ENCODE peak calls at places on chromosomes 16 and 17, in four cellular contexts. One of them, this sample, is unnamed.

GRCh38 chr17:45232514-45233422 is 11.1 kb downstream of the FMNL1 start:
- DNase-seq in A549: peak; percentile 12
- DNase-seq in iPS DF 6.9: no peak
- DNase-seq in psoas muscle: no peak
- DNase-seq in this sample: no peak

GRCh38 chr17:28216528-28216927 is 102.5 kb upstream of the TMEM97 start:
- DNase-seq in iPS DF 6.9: no peak
- DNase-seq in A549: peak; percentile 27
- DNase-seq in psoas muscle: no peak
- DNase-seq in this sample: no peak

GRCh38 chr17:81445642-81446500 is 50.6 kb downstream of the BAHCC1 start:
- DNase-seq in A549: no peak
- DNase-seq in psoas muscle: no peak
- DNase-seq in iPS DF 6.9: no peak
- DNase-seq in this sample: no peak

GRCh38 chr16:6019490-6019991 is 921.9 kb upstream of the EEF2KMT start:
- DNase-seq in psoas muscle: no peak
- DNase-seq in iPS DF 6.9: no peak
- DNase-seq in A549: no peak
- DNase-seq in this sample: no peak

GRCh38 chr17:47956818-47957590 is 679 bp downstream of the PRR15L start:
- DNase-seq in psoas muscle: no peak
- DNase-seq in iPS DF 6.9: no peak
- DNase-seq in A549: no peak
- DNase-seq in this sample: no peak

GRCh38 chr16:88651276-88651988 is 579 bp upstream of the CYBA start:
- DNase-seq in iPS DF 6.9: no peak
- DNase-seq in psoas muscle: peak; percentile 57
- DNase-seq in A549: peak; percentile 48
- DNase-seq in this sample: peak; percentile 48

GRCh38 chr17:82696916-82697807 is 1.3 kb downstream of the RAB40B start:
- DNase-seq in A549: no peak
- DNase-seq in iPS DF 6.9: no peak
- DNase-seq in psoas muscle: no peak
- DNase-seq in this sample: no peak

GRCh38 chr16:64870859-64871258 is 251.0 kb downstream of the CDH11 start:
- DNase-seq in psoas muscle: no peak
- DNase-seq in A549: no peak
- DNase-seq in iPS DF 6.9: no peak
- DNase-seq in this sample: no peak

GRCh38 chr16:68005786-68006286 is 6.6 kb upstream of the DPEP2 start:
- DNase-seq in A549: no peak
- DNase-seq in psoas muscle: no peak
- DNase-seq in iPS DF 6.9: no peak
- DNase-seq in this sample: no peak

GRCh38 chr16:15732416-15732815 is 82.4 kb downstream of the NDE1 start:
- DNase-seq in A549: no peak
- DNase-seq in iPS DF 6.9: no peak
- DNase-seq in psoas muscle: no peak
- DNase-seq in this sample: no peak

GRCh38 chr16:84465154-84465553 is 39.3 kb downstream of the MEAK7 start:
- DNase-seq in A549: no peak
- DNase-seq in iPS DF 6.9: no peak
- DNase-seq in psoas muscle: no peak
- DNase-seq in this sample: no peak

GRCh38 chr17:18008496-18009268 is 30.3 kb downstream of the ATPAF2 start:
- DNase-seq in A549: no peak
- DNase-seq in iPS DF 6.9: no peak
- DNase-seq in psoas muscle: no peak
- DNase-seq in this sample: no peak

GRCh38 chr17:3763777-3764170 is 37.2 kb downstream of the ITGAE start:
- DNase-seq in psoas muscle: no peak
- DNase-seq in iPS DF 6.9: no peak
- DNase-seq in A549: no peak
- DNase-seq in this sample: no peak
- H3K4me3 ChIP-seq in psoas muscle: no peak overlapping the region
- H3K4me3 ChIP-seq in iPS DF 6.9: no peak overlapping the region
- H3K4me3 ChIP-seq in A549: no peak overlapping the region
- H3K4me3 ChIP-seq in this sample: no peak overlapping the region

DNA sequence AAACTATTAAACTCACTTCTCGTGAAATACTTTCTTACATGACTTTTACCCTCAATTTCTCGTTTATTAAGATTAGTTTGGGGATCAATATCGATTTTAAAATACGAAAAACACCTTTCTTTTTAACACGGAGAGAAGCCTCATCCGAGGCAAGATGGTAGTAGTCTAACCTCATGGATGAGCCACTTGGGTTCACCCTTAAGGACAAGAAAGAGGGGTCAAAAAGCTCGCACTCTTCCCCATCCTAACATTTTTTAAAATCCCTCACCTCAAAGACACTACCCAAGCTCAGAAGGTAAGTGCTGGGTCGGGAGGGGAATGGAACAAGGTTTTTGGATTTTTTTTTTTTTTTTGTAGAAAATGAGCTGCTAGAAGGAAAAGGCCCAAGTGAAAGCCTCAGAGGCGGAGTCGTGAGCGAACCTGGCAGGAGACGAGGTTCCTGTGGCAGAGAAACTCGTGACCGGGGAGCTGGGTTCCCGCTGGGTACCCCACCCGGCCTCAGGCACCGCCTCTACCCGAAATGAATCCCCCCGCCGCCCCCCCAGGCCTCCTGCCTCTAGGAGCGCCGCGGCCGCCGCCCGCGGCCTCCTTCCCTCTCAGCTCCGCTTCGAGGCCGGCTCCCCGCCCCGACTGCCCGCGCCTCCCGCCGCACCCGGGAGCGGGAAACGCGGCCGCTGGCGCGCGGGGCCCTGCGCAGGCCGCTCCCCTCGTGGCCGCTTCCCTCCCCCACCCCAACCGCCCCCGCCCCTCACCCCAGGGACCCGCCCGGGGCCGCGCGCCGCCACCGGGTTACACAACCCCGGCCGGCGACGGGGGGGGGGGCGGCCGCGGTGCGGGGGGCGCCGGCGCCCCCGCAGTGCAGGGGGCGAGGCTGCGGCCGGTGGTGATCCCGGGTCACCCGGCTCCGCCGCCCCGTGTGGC is 1.6 kb downstream of the NUFIP2 start:
- DNase-seq in iPS DF 6.9: no peak
- DNase-seq in A549: peak; percentile 54
- DNase-seq in psoas muscle: peak; percentile 72
- DNase-seq in this sample: peak; percentile 67
- H3K4me1 ChIP-seq in iPS DF 6.9: no peaks in the 10 kb centered on the region
- H3K4me1 ChIP-seq in A549: peaks cover 29% of the 10 kb centered on the region
- H3K4me1 ChIP-seq in psoas muscle: peaks cover 41% of the 10 kb centered on the region
- H3K4me1 ChIP-seq in this sample: peaks cover 70% of the 10 kb centered on the region

GRCh38 chr17:75288784-75289121 is 480 bp downstream of the SLC25A19 start:
- DNase-seq in iPS DF 6.9: no peak
- DNase-seq in A549: no peak
- DNase-seq in psoas muscle: peak; percentile 38
- DNase-seq in this sample: no peak

GRCh38 chr17:75287221-75287620 is 2.0 kb downstream of the SLC25A19 start:
- DNase-seq in iPS DF 6.9: no peak
- DNase-seq in A549: no peak
- DNase-seq in psoas muscle: no peak
- DNase-seq in this sample: no peak

GRCh38 chr17:75289122-75289831 is at the start of gene SLC25A19:
- DNase-seq in A549: peak; percentile 100
- DNase-seq in iPS DF 6.9: peak; percentile 96
- DNase-seq in psoas muscle: peak; percentile 98
- DNase-seq in this sample: peak; percentile 98

GRCh38 chr17:75289832-75290337 is 652 bp upstream of the SLC25A19 start:
- DNase-seq in iPS DF 6.9: no peak
- DNase-seq in A549: peak; percentile 70
- DNase-seq in psoas muscle: peak; percentile 44
- DNase-seq in this sample: peak; percentile 52

GRCh38 chr17:75288359-75288758 is 874 bp downstream of the SLC25A19 start:
- DNase-seq in psoas muscle: no peak
- DNase-seq in A549: no peak
- DNase-seq in iPS DF 6.9: no peak
- DNase-seq in this sample: no peak
- H3K4me3 ChIP-seq in psoas muscle: peak overlapping the region; percentile 70
- H3K4me3 ChIP-seq in A549: peak overlapping the region; percentile 72
- H3K4me3 ChIP-seq in iPS DF 6.9: peak overlapping the region; percentile 83
- H3K4me3 ChIP-seq in this sample: peak overlapping the region; percentile 82

DNA sequence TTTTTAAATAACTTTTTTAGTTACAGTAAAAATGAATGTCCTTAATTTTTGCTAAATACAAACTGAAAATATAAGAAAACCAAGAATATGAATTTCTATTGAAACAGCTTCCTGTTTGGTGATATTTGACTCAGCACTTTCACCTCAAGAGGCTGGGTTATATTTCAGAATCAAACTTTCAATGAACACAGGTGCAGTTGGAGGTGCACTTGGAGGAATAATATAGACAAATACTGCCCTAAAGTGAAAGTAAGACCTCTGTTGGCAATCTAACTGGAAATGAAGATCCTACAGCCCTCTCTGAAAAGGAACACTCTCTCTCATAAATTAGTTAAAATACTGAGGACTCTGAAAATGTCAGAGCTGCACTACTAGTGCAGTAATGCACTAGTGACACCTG is 106.2 kb downstream of the BRIP1 start:
- DNase-seq in psoas muscle: no peak
- DNase-seq in A549: no peak
- DNase-seq in iPS DF 6.9: no peak
- DNase-seq in this sample: no peak
- H3K4me1 ChIP-seq in psoas muscle: no peaks in the 10 kb centered on the region
- H3K4me1 ChIP-seq in A549: no peaks in the 10 kb centered on the region
- H3K4me1 ChIP-seq in iPS DF 6.9: no peaks in the 10 kb centered on the region
- H3K4me1 ChIP-seq in this sample: no peaks in the 10 kb centered on the region

DNA sequence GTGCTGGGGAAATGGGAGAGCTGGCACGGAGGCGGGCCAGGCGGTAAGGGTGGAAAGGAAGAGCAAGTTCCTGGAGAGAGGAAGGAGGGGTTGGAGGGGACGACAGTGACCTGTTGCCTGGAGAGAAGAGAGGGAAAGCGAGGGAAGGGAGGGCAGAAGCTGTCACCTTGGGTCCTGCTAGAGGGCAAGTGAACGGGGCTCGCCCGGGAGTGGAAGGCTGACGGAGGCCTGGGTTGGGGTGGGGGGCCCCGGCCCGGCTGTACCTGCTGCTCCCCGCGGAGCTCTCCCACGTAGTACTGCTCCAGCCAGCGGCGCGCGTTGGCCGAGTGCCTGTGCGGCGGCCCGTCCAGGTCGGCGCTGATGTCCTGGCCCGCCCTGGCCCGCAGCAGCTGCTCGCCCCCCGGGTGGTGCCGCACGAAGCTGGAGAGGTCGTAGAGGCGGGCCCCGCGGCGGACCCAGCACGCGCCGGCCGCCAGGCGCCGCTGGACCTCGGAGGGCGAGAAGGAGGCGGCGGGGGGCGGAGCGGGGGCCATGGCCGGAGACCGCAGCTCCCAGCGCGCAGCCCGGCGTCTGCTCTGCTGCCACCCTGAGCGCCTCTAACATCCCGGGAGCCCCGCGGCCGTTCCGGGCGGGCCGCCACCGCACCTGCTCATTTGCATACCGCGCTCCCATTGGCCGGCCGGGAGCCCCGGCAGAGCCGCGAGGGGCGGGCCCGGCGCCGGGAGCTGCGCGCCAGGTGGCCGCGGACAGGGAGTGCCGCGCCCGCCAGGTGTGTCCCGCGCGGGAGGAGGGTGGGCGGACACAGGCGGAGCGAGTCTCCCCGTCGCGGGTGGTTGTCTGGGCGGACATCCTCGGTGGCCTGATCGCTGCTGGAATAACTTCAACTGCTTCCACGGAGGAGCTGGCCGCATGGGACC is at the start of gene FA2H:
- DNase-seq in iPS DF 6.9: no peak
- DNase-seq in A549: peak; percentile 71
- DNase-seq in psoas muscle: peak; percentile 49
- DNase-seq in this sample: peak; percentile 49
- H3K4me3 ChIP-seq in iPS DF 6.9: peak within 1 kb of the TSS; percentile 34
- H3K4me3 ChIP-seq in A549: peak within 1 kb of the TSS; percentile 87
- H3K4me3 ChIP-seq in psoas muscle: peak within 1 kb of the TSS; percentile 61
- H3K4me3 ChIP-seq in this sample: peak within 1 kb of the TSS; percentile 64